ENCODE peak calls at places on chromosomes 6 and 20, in six cellular contexts. Y is HFF-Myc, A is pancreas, P is AG09309, T is body of pancreas, H is heart right ventricle. B is an unnamed sample.

GRCh38 chr6:63565058-63565726 is 7.1 kb upstream of the LOC128125822 start:
- DNase-seq in Y (no peak), A (no peak), P (no peak), T (no peak), H (no peak), B (no peak)

GRCh38 chr6:53056273-53056672 is 8.9 kb upstream of the FBXO9 start:
- DNase-seq in Y (no peak), A (no peak), P (no peak), T (no peak), H (no peak), B (no peak)

GRCh38 chr20:33915726-33916331 is 77.9 kb upstream of the RALY start:
- DNase-seq in Y (no peak), A (peak), P (no peak), T (peak), H (peak), B (no peak)

GRCh38 chr20:34915131-34915530 is 38.7 kb downstream of the ACSS2 start:
- DNase-seq in Y (no peak), A (no peak), P (no peak), T (no peak), H (no peak), B (no peak)

GRCh38 chr20:53103124-53103523 is 131.0 kb downstream of the TSHZ2 start:
- DNase-seq in Y (no peak), A (no peak), P (no peak), T (no peak), H (no peak), B (no peak)

GRCh38 chr6:135675862-135676261 is 175.6 kb upstream of the PDE7B start:
- DNase-seq in Y (peak), A (no peak), P (no peak), T (no peak), H (no peak), B (no peak)

GRCh38 chr6:141956046-141956761 is 176.5 kb upstream of the GJE1 start:
- DNase-seq in Y (no peak), A (no peak), P (peak), T (peak), H (no peak), B (no peak)

GRCh38 chr20:45291526-45291925 is 15.1 kb upstream of the RBPJL start:
- DNase-seq in Y (no peak), A (no peak), P (no peak), T (no peak), H (no peak), B (no peak)

GRCh38 chr6:28587011-28587745 is 61.5 kb downstream of the GPX5 start:
- DNase-seq in Y (no peak), A (peak), P (no peak), T (peak), H (peak), B (peak)

GRCh38 chr6:66538548-66539135 is 831.6 kb upstream of the EYS start:
- DNase-seq in Y (no peak), A (no peak), P (no peak), T (no peak), H (no peak), B (no peak)

GRCh38 chr6:108714012-108714773 is 134.0 kb upstream of the ARMC2 start:
- DNase-seq in Y (no peak), A (no peak), P (no peak), T (peak), H (no peak), B (no peak)

GRCh38 chr6:158909938-158910337 is 90.1 kb downstream of the RSPH3 start:
- DNase-seq in Y (no peak), A (no peak), P (no peak), T (no peak), H (no peak), B (no peak)

GRCh38 chr6:106273087-106273486 is 52.5 kb downstream of the ATG5 start:
- DNase-seq in Y (no peak), A (no peak), P (no peak), T (no peak), H (no peak), B (no peak)
- TF ChIP-seq CTCF in Y (no peak), A (no peak), P (no peak), T (no peak), H (no peak), B (no peak)

GRCh38 chr20:57256205-57256604 is 10.2 kb downstream of the BMP7 start:
- DNase-seq in Y (no peak), A (no peak), P (no peak), T (no peak), H (no peak), B (no peak)
- H3K4me3 ChIP-seq in Y (no peak), A (no peak), P (no peak), T (no peak), H (no peak), B (no peak)

DNA sequence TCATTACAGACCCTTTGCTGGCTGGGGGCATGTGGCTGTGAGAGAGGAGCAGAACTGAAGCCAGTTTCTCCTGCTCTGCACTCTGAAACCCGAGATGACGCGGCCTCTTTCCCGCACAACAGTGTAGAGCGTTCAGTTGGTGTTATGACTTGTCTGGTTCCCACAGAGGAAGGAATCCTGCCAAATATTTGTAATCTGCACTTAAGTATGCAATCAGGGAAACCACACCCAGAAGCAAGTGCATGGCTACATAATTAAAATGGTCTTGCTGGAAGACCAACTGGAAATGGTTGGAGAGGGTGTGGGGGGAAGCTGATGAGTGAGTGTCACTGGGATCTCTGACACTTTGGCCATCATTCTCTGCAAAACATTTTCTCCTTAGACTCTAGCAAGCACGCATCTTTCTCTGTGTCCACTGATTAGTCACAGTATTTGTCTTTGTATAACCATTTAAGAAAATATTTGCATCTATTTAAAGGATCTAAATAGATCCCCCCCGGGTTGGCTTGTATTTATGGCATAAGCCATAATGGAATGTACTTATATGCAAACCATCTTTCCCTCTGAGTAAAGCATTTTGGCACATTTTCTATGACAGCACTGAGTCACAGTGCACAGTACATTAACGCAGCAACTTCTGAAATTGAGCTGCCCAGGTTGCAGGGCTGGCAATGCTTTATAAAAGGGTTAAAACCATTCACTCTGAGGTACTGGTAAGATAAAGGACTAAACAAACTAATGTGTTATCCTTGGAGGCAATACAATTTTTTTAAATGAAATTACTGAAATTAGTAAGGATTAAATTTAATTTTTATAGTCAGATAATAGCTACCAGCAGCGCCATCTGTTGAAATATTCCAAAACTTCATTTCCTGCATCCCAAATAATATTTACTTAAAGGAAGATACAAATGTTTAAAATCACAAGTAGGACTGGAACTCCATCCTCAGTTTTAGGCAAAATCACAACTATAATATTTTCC is 76.7 kb downstream of the FOXC1 start:
- DNase-seq in Y (peak), A (no peak), P (peak), T (no peak), H (no peak), B (no peak)
- TF ChIP-seq CTCF in Y (peak), A (no peak), P (peak), T (no peak), H (peak), B (peak)

DNA sequence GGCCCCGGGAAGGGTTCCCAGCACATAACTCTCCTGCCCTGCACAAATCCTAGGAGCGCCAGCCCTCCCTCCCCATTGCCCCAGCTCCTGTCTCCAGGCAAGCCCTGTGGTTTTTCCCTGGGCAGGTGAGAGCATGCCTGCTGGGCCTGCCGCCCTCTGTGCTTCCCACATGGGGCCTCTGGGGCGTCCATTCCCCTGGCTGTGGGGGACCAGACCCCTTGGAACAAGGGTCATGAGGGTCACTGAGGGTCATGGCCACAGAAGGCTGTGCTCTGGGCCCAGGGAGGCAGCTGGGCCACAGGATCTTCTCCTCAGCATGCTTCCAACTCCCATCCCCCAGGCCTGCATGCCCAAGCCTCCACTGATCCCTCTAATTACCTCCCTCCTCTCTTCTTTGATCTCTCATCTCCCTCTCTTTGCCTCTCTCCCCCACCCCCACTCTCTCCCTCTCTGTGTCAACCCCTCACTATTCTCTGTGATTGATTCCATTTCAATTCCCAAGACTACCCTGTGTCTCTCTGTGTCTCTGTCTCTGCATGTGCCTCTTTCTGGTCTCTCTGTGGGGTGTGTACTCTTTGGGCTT is 6.1 kb downstream of the MDFI start:
- DNase-seq in Y (no peak), A (no peak), P (no peak), T (no peak), H (no peak), B (no peak)
- H3K4me3 ChIP-seq in Y (no peak), A (no peak), P (no peak), T (no peak), H (no peak), B (no peak)

GRCh38 chr20:5626603-5627002 is 123.6 kb upstream of the SHLD1 start:
- DNase-seq in Y (no peak), A (no peak), P (no peak), T (no peak), H (no peak), B (no peak)

GRCh38 chr20:5630071-5630470 is 120.1 kb upstream of the SHLD1 start:
- DNase-seq in Y (no peak), A (no peak), P (no peak), T (no peak), H (no peak), B (no peak)

GRCh38 chr20:5627463-5628050 is 122.6 kb upstream of the SHLD1 start:
- DNase-seq in Y (no peak), A (no peak), P (no peak), T (no peak), H (no peak), B (no peak)
- TF ChIP-seq CTCF in Y (no peak), A (no peak), P (no peak), T (no peak), H (no peak), B (no peak)

DNA sequence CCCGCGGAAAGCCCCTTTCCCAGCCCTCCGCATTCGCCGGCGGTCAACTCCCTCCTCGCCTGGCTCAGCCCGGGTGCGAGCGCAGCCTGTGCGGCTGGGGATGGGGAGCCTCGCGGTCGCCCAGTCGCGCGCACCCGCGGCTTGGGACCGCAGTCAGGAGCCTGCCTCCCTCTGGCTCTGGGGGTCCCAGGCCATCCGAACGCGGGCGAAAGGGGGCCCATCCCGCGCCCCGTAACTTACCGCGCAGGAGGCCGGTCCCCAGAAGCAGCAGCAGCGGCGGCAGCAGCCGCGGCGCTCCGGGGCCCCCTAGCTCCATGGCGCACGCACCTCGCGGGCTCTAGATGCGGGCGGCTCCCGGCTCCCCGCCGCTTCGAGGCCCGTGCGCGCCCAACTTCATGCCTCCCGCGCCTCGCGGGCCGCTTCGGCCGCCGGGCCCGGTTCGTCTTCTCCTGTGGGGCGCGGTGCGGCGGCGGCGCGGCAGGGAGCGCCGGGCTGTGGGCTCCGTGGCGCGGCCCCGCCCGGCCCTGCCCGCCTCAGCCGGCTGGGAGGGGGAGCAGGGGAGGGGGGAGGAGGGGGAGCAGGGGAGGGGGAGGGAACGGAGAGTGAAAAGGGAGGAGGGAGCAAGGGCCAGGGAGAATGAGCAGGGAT is at the start of gene CHRNA4:
- DNase-seq in Y (no peak), A (no peak), P (no peak), T (no peak), H (peak), B (no peak)
- H3K4me3 ChIP-seq in Y (no peak), A (no peak), P (no peak), T (no peak), H (peak), B (peak)

GRCh38 chr6:44668391-44668930 is 281.0 kb downstream of the CDC5L start:
- DNase-seq in Y (no peak), A (no peak), P (no peak), T (no peak), H (no peak), B (no peak)

GRCh38 chr6:44666324-44666723 is 278.8 kb downstream of the CDC5L start:
- DNase-seq in Y (no peak), A (no peak), P (no peak), T (no peak), H (no peak), B (no peak)

GRCh38 chr6:44667226-44667625 is 279.7 kb downstream of the CDC5L start:
- DNase-seq in Y (peak), A (no peak), P (peak), T (no peak), H (no peak), B (no peak)

GRCh38 chr6:44668976-44669934 is 281.7 kb downstream of the CDC5L start:
- DNase-seq in Y (no peak), A (no peak), P (no peak), T (no peak), H (no peak), B (no peak)

DNA sequence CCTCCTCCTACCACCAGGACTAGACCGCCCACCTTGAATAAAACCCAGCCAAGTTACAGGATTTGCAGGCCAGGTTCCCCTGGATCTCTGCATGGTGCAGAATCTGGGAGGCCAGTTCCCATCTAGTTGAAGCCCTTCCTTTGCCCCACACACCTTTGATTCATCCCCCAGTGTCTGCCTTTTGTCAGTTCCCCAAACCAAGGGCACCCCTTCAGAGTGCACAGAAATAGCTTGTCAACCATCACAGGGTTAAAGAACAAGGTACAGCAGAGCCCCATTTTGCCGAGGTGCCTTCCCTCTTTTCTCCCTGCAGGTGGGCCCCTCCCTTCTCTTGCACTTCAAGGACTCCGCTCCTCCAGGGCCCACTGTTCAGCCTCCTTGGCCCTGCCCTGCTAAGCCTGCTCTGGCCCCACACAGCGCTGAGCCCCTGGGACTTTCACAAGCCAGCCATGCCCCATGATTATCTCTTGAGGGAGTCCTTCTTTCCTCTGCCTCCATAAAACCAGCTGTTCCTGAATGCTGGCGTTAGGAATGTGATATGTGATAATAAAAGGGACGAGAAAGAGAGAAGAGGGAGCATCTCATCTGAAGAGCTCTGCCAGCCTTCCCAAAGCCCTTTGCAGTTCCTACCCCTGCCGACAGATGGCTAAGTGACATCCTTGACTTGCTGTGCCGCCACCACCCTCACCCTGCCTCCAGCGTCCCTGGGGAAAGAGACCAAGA is 280.3 kb downstream of the CDC5L start:
- DNase-seq in Y (no peak), A (peak), P (no peak), T (peak), H (no peak), B (no peak)
- TF ChIP-seq CTCF in Y (peak), A (peak), P (no peak), T (peak), H (peak), B (peak)

GRCh38 chr6:32946893-32947292 is 6.0 kb downstream of the HLA-DMA start:
- DNase-seq in Y (no peak), A (no peak), P (no peak), T (no peak), H (no peak), B (no peak)
- H3K4me3 ChIP-seq in Y (no peak), A (no peak), P (no peak), T (no peak), H (no peak), B (no peak)

GRCh38 chr20:15375836-15376235 is 1038.4 kb upstream of the FLRT3 start:
- DNase-seq in Y (no peak), A (no peak), P (no peak), T (no peak), H (no peak), B (no peak)

GRCh38 chr20:15379897-15380296 is 1042.5 kb upstream of the FLRT3 start:
- DNase-seq in Y (no peak), A (no peak), P (no peak), T (no peak), H (no peak), B (no peak)

GRCh38 chr20:15380770-15381169 is 1043.4 kb upstream of the FLRT3 start:
- DNase-seq in Y (no peak), A (no peak), P (no peak), T (no peak), H (no peak), B (no peak)

GRCh38 chr20:15378151-15378550 is 1040.7 kb upstream of the FLRT3 start:
- DNase-seq in Y (no peak), A (no peak), P (no peak), T (no peak), H (no peak), B (no peak)
- TF ChIP-seq CTCF in Y (peak), A (no peak), P (no peak), T (no peak), H (no peak), B (no peak)